ENCODE peak calls at places on chromosomes 11 and 22, in eight cellular contexts. L is HEK293T, A is B cell, T is NCI-H2227 treated with DMSO at 0.1 percent for 48 hours, Q is astrocyte of the hippocampus, R is tibial artery, X is kidney glomerular epithelial cell, H is mesendoderm. S is an unnamed sample.

GRCh38 chr11:296976-297665 is 2.2 kb downstream of the IFITM5 start:
- DNase-seq in L (no peak), A (no peak), T (no peak), Q (no peak), R (peak), X (no peak), H (no peak), S (no peak)

GRCh38 chr22:24134090-24134846 is 47.0 kb upstream of the SUSD2 start:
- DNase-seq in L (no peak), A (peak), T (peak), Q (peak), R (no peak), X (no peak), H (peak), S (no peak)

GRCh38 chr11:85299247-85299646 is 327.9 kb downstream of the DLG2 start:
- DNase-seq in L (no peak), A (no peak), T (peak), Q (peak), R (no peak), X (peak), H (peak), S (no peak)

GRCh38 chr11:66743271-66743968 is 14.4 kb upstream of the SPTBN2 start:
- DNase-seq in L (no peak), A (no peak), T (no peak), Q (no peak), R (no peak), X (peak), H (no peak), S (peak)

GRCh38 chr11:29641201-29641600 is 375.6 kb downstream of the KCNA4 start:
- DNase-seq in L (no peak), A (no peak), T (no peak), Q (peak), R (no peak), X (peak), H (no peak), S (no peak)

GRCh38 chr11:68253682-68254081 is 18.1 kb downstream of the C11orf24 start:
- DNase-seq in L (no peak), A (no peak), T (no peak), Q (no peak), R (no peak), X (no peak), H (no peak), S (no peak)

GRCh38 chr11:11070976-11071375 is 213.1 kb upstream of the ZBED5 start:
- DNase-seq in L (no peak), A (no peak), T (no peak), Q (no peak), R (no peak), X (no peak), H (no peak), S (no peak)

GRCh38 chr11:269146-269890 is 8.9 kb upstream of the NLRP6 start:
- DNase-seq in L (no peak), A (peak), T (no peak), Q (no peak), R (no peak), X (no peak), H (no peak), S (peak)

GRCh38 chr11:35021589-35021988 is 105.2 kb downstream of the PDHX start:
- DNase-seq in L (no peak), A (no peak), T (no peak), Q (no peak), R (no peak), X (no peak), H (no peak), S (no peak)

GRCh38 chr11:120029321-120029720 is 108.6 kb downstream of the TRIM29 start:
- DNase-seq in L (no peak), A (no peak), T (no peak), Q (no peak), R (no peak), X (no peak), H (no peak), S (peak)

GRCh38 chr11:78807351-78807750 is 232.7 kb upstream of the NARS2 start:
- DNase-seq in L (no peak), A (no peak), T (no peak), Q (no peak), R (no peak), X (no peak), H (no peak), S (no peak)

GRCh38 chr11:35376613-35377012 is 42.7 kb downstream of the SLC1A2 start:
- DNase-seq in L (no peak), A (no peak), T (no peak), Q (no peak), R (no peak), X (no peak), H (no peak), S (no peak)

GRCh38 chr11:65329944-65330403 is 3.7 kb upstream of the DPF2 start:
- DNase-seq in L (peak), A (peak), T (peak), Q (peak), R (peak), X (peak), H (peak), S (peak)

GRCh38 chr11:123560001-123560400 is 94.4 kb downstream of the SCN3B start:
- DNase-seq in L (no peak), A (no peak), T (peak), Q (peak), R (peak), X (no peak), H (no peak), S (no peak)

GRCh38 chr11:78564037-78564888 is 10.4 kb downstream of the NARS2 start:
- DNase-seq in L (peak), A (no peak), T (peak), Q (peak), R (no peak), X (peak), H (peak), S (no peak)

GRCh38 chr22:29270475-29271271 is 2.6 kb downstream of the EWSR1 start:
- DNase-seq in L (no peak), A (no peak), T (no peak), Q (peak), R (no peak), X (peak), H (no peak), S (no peak)

GRCh38 chr11:50098186-50098725 is 65.6 kb downstream of the OR4C45 start:
- DNase-seq in L (no peak), A (no peak), T (no peak), Q (no peak), R (no peak), X (no peak), H (no peak), S (peak)

GRCh38 chr11:70505331-70505731 is 107.0 kb downstream of the CTTN start:
- DNase-seq in L (no peak), A (no peak), T (no peak), Q (no peak), R (no peak), X (no peak), H (no peak), S (no peak)

GRCh38 chr11:130582176-130582575 is 133.7 kb downstream of the ADAMTS15 start:
- DNase-seq in L (no peak), A (no peak), T (no peak), Q (no peak), R (no peak), X (no peak), H (no peak), S (no peak)

GRCh38 chr11:2106583-2107209 is 32.5 kb downstream of the IGF2 start:
- DNase-seq in L (no peak), A (no peak), T (no peak), Q (no peak), R (no peak), X (no peak), H (no peak), S (no peak)

GRCh38 chr22:31075961-31076360 is 5.2 kb upstream of the SMTN start:
- DNase-seq in L (no peak), A (no peak), T (no peak), Q (no peak), R (peak), X (no peak), H (no peak), S (peak)

GRCh38 chr11:86741489-86742435 is 58.6 kb upstream of the PRSS23 start:
- DNase-seq in L (no peak), A (no peak), T (no peak), Q (peak), R (no peak), X (peak), H (no peak), S (no peak)

GRCh38 chr11:67563354-67564114 is 20.1 kb upstream of the GSTP1 start:
- DNase-seq in L (no peak), A (no peak), T (no peak), Q (peak), R (peak), X (peak), H (peak), S (no peak)

GRCh38 chr11:113555071-113555739 is 80.0 kb upstream of the DRD2 start:
- DNase-seq in L (no peak), A (no peak), T (peak), Q (no peak), R (no peak), X (no peak), H (no peak), S (no peak)

GRCh38 chr22:24419480-24419860 is 7.9 kb upstream of the ADORA2A start:
- DNase-seq in L (no peak), A (no peak), T (no peak), Q (no peak), R (no peak), X (no peak), H (no peak), S (no peak)

GRCh38 chr11:2699531-2700414 is at the start of gene KCNQ1OT1:
- DNase-seq in L (peak), A (peak), T (peak), Q (peak), R (peak), X (peak), H (peak), S (peak)